ENCODE peak calls at places on chromosomes 11 and 22, in five cellular contexts. E is T-helper 2 cell, D is ureter, L is KG1, S is progenitor cell of endocrine pancreas. K is an unnamed sample.

GRCh38 chr22:27801616-27802388 is at the start of gene MN1:
- DNase-seq in S (peak), L (peak), E (peak), D (no peak), K (peak)

GRCh38 chr22:26416670-26417270 is 12.3 kb upstream of the ASPHD2 start:
- DNase-seq in D (no peak), S (no peak), L (no peak), E (no peak), K (no peak)

GRCh38 chr11:44136176-44136945 is 40.9 kb downstream of the EXT2 start:
- DNase-seq in E (no peak), L (no peak), S (no peak), D (no peak), K (no peak)

GRCh38 chr22:46008836-46009596 is 32.1 kb upstream of the WNT7B start:
- DNase-seq in E (no peak), L (no peak), D (no peak), S (no peak), K (no peak)

GRCh38 chr11:128448487-128448886 is 138.9 kb downstream of the ETS1 start:
- DNase-seq in D (peak), S (no peak), L (no peak), E (no peak), K (peak)

GRCh38 chr11:19642185-19642591 is 70.4 kb upstream of the NAV2 start:
- DNase-seq in S (no peak), D (no peak), E (no peak), L (no peak), K (no peak)

GRCh38 chr11:77142091-77142975 is 14.3 kb downstream of the MYO7A start:
- DNase-seq in S (no peak), L (peak), E (peak), D (no peak), K (no peak)

GRCh38 chr11:32713496-32713895 is 81.0 kb downstream of the CCDC73 start:
- DNase-seq in L (no peak), S (no peak), E (no peak), D (no peak), K (no peak)

GRCh38 chr11:92284107-92284506 is 59.5 kb downstream of the FAT3 start:
- DNase-seq in E (no peak), L (no peak), D (no peak), S (no peak), K (no peak)

GRCh38 chr11:127470485-127470884 is 469.9 kb upstream of the KIRREL3 start:
- DNase-seq in L (no peak), E (no peak), S (no peak), D (no peak), K (no peak)

GRCh38 chr11:97557399-97557798 is 1167.6 kb downstream of the JRKL start:
- DNase-seq in S (no peak), L (no peak), E (no peak), D (no peak), K (no peak)

GRCh38 chr22:49081926-49082325 is 745.7 kb downstream of the BRD1 start:
- DNase-seq in S (no peak), D (no peak), L (no peak), E (no peak), K (no peak)

GRCh38 chr11:94574193-94574961 is 7.2 kb downstream of the PIWIL4 start:
- DNase-seq in E (no peak), S (no peak), D (no peak), L (no peak), K (no peak)

GRCh38 chr22:39135092-39135896 is 17.2 kb downstream of the CBX7 start:
- DNase-seq in L (no peak), E (no peak), D (no peak), S (peak), K (no peak)

GRCh38 chr22:19497245-19497644 is 17.5 kb downstream of the CDC45 start:
- DNase-seq in S (no peak), E (no peak), D (no peak), L (no peak), K (no peak)

GRCh38 chr22:25054943-25055511 is 102.5 kb downstream of the KIAA1671 start:
- DNase-seq in E (peak), L (no peak), S (no peak), D (no peak), K (no peak)

GRCh38 chr11:89119426-89119825 is 53.6 kb upstream of the GRM5 start:
- DNase-seq in E (no peak), S (no peak), D (no peak), L (no peak), K (no peak)

GRCh38 chr11:86938900-86939880 is 16.0 kb downstream of the FZD4 start:
- DNase-seq in E (no peak), L (peak), D (no peak), S (no peak), K (no peak)

GRCh38 chr11:45906965-45907591 is at the start of gene FREY1:
- DNase-seq in S (no peak), L (no peak), D (no peak), E (no peak), K (no peak)

GRCh38 chr22:45318558-45319318 is 9.0 kb downstream of the FAM118A start:
- DNase-seq in L (no peak), S (no peak), D (no peak), E (peak), K (no peak)

GRCh38 chr22:10781571-10782403 is 4746.2 kb upstream of the OR11H1 start:
- DNase-seq in L (no peak), D (no peak), S (no peak), E (no peak), K (no peak)

GRCh38 chr22:22103078-22103593 is 120.5 kb upstream of the TOP3B start:
- DNase-seq in D (no peak), E (no peak), L (no peak), S (no peak), K (no peak)